ENCODE peak calls at places on chromosomes 16 and 17, in eight cellular contexts. One of them, this sample, is unnamed.

GRCh38 chr17:73605444-73605843 is 38.8 kb downstream of the SDK2 start:
- DNase-seq in fibroblast of mammary gland: no peak
- DNase-seq in activated naive CD8-positive, alpha-beta T cell treated with anti-CD3 and anti-CD28 coated beads, Interleukin-2, amount 10 ng/mL, durations not matched to agents 7 days and 5 days: no peak
- DNase-seq in AG09319: no peak
- DNase-seq in stomach: no peak
- DNase-seq in EL: no peak
- DNase-seq in neural crest cell: no peak
- DNase-seq in iPS DF 6.9: no peak
- DNase-seq in this sample: no peak

GRCh38 chr17:13417551-13417950 is 184.2 kb downstream of the HS3ST3A1 start:
- DNase-seq in fibroblast of mammary gland: no peak
- DNase-seq in activated naive CD8-positive, alpha-beta T cell treated with anti-CD3 and anti-CD28 coated beads, Interleukin-2, amount 10 ng/mL, durations not matched to agents 7 days and 5 days: no peak
- DNase-seq in AG09319: no peak
- DNase-seq in stomach: no peak
- DNase-seq in EL: no peak
- DNase-seq in neural crest cell: no peak
- DNase-seq in iPS DF 6.9: no peak
- DNase-seq in this sample: no peak

GRCh38 chr17:28347261-28347891 is 10.0 kb downstream of the POLDIP2 start:
- DNase-seq in fibroblast of mammary gland: peak
- DNase-seq in activated naive CD8-positive, alpha-beta T cell treated with anti-CD3 and anti-CD28 coated beads, Interleukin-2, amount 10 ng/mL, durations not matched to agents 7 days and 5 days: no peak
- DNase-seq in AG09319: peak
- DNase-seq in stomach: peak
- DNase-seq in EL: peak
- DNase-seq in neural crest cell: no peak
- DNase-seq in iPS DF 6.9: no peak
- DNase-seq in this sample: peak

GRCh38 chr16:65229191-65229662 is 107.4 kb upstream of the CDH11 start:
- DNase-seq in fibroblast of mammary gland: peak
- DNase-seq in activated naive CD8-positive, alpha-beta T cell treated with anti-CD3 and anti-CD28 coated beads, Interleukin-2, amount 10 ng/mL, durations not matched to agents 7 days and 5 days: no peak
- DNase-seq in AG09319: peak
- DNase-seq in stomach: no peak
- DNase-seq in EL: peak
- DNase-seq in neural crest cell: no peak
- DNase-seq in iPS DF 6.9: no peak
- DNase-seq in this sample: peak

GRCh38 chr17:75643033-75644017 is 10.1 kb downstream of the SMIM5 start:
- DNase-seq in fibroblast of mammary gland: no peak
- DNase-seq in activated naive CD8-positive, alpha-beta T cell treated with anti-CD3 and anti-CD28 coated beads, Interleukin-2, amount 10 ng/mL, durations not matched to agents 7 days and 5 days: no peak
- DNase-seq in AG09319: no peak
- DNase-seq in stomach: peak
- DNase-seq in EL: no peak
- DNase-seq in neural crest cell: no peak
- DNase-seq in iPS DF 6.9: no peak
- DNase-seq in this sample: no peak

GRCh38 chr17:13374203-13375143 is 227.3 kb downstream of the HS3ST3A1 start:
- DNase-seq in fibroblast of mammary gland: no peak
- DNase-seq in activated naive CD8-positive, alpha-beta T cell treated with anti-CD3 and anti-CD28 coated beads, Interleukin-2, amount 10 ng/mL, durations not matched to agents 7 days and 5 days: no peak
- DNase-seq in AG09319: no peak
- DNase-seq in stomach: no peak
- DNase-seq in EL: no peak
- DNase-seq in neural crest cell: no peak
- DNase-seq in iPS DF 6.9: no peak
- DNase-seq in this sample: no peak

GRCh38 chr17:68603027-68603426 is 1.9 kb upstream of the FAM20A start:
- DNase-seq in fibroblast of mammary gland: no peak
- DNase-seq in activated naive CD8-positive, alpha-beta T cell treated with anti-CD3 and anti-CD28 coated beads, Interleukin-2, amount 10 ng/mL, durations not matched to agents 7 days and 5 days: no peak
- DNase-seq in AG09319: no peak
- DNase-seq in stomach: no peak
- DNase-seq in EL: no peak
- DNase-seq in neural crest cell: no peak
- DNase-seq in iPS DF 6.9: no peak
- DNase-seq in this sample: no peak

GRCh38 chr16:57532251-57532625 is 4.1 kb downstream of the CCDC102A start:
- DNase-seq in fibroblast of mammary gland: no peak
- DNase-seq in activated naive CD8-positive, alpha-beta T cell treated with anti-CD3 and anti-CD28 coated beads, Interleukin-2, amount 10 ng/mL, durations not matched to agents 7 days and 5 days: no peak
- DNase-seq in AG09319: no peak
- DNase-seq in stomach: peak
- DNase-seq in EL: no peak
- DNase-seq in neural crest cell: no peak
- DNase-seq in iPS DF 6.9: no peak
- DNase-seq in this sample: no peak

GRCh38 chr16:85401370-85401916 is 211.7 kb upstream of the GSE1 start:
- DNase-seq in fibroblast of mammary gland: no peak
- DNase-seq in activated naive CD8-positive, alpha-beta T cell treated with anti-CD3 and anti-CD28 coated beads, Interleukin-2, amount 10 ng/mL, durations not matched to agents 7 days and 5 days: peak
- DNase-seq in AG09319: no peak
- DNase-seq in stomach: no peak
- DNase-seq in EL: no peak
- DNase-seq in neural crest cell: no peak
- DNase-seq in iPS DF 6.9: no peak
- DNase-seq in this sample: no peak

GRCh38 chr17:43427362-43428043 is 28.7 kb downstream of the ARL4D start:
- DNase-seq in fibroblast of mammary gland: no peak
- DNase-seq in activated naive CD8-positive, alpha-beta T cell treated with anti-CD3 and anti-CD28 coated beads, Interleukin-2, amount 10 ng/mL, durations not matched to agents 7 days and 5 days: no peak
- DNase-seq in AG09319: no peak
- DNase-seq in stomach: peak
- DNase-seq in EL: no peak
- DNase-seq in neural crest cell: no peak
- DNase-seq in iPS DF 6.9: no peak
- DNase-seq in this sample: no peak

GRCh38 chr16:56610609-56611111 is 2.3 kb downstream of the MT2A start:
- DNase-seq in fibroblast of mammary gland: peak
- DNase-seq in activated naive CD8-positive, alpha-beta T cell treated with anti-CD3 and anti-CD28 coated beads, Interleukin-2, amount 10 ng/mL, durations not matched to agents 7 days and 5 days: no peak
- DNase-seq in AG09319: no peak
- DNase-seq in stomach: no peak
- DNase-seq in EL: peak
- DNase-seq in neural crest cell: no peak
- DNase-seq in iPS DF 6.9: no peak
- DNase-seq in this sample: peak

GRCh38 chr17:31048780-31049179 is 46.0 kb upstream of the NF1 start:
- DNase-seq in fibroblast of mammary gland: peak
- DNase-seq in activated naive CD8-positive, alpha-beta T cell treated with anti-CD3 and anti-CD28 coated beads, Interleukin-2, amount 10 ng/mL, durations not matched to agents 7 days and 5 days: no peak
- DNase-seq in AG09319: no peak
- DNase-seq in stomach: no peak
- DNase-seq in EL: no peak
- DNase-seq in neural crest cell: no peak
- DNase-seq in iPS DF 6.9: no peak
- DNase-seq in this sample: no peak

GRCh38 chr17:67085406-67085805 is 41.1 kb downstream of the CACNG1 start:
- DNase-seq in fibroblast of mammary gland: no peak
- DNase-seq in activated naive CD8-positive, alpha-beta T cell treated with anti-CD3 and anti-CD28 coated beads, Interleukin-2, amount 10 ng/mL, durations not matched to agents 7 days and 5 days: no peak
- DNase-seq in AG09319: no peak
- DNase-seq in stomach: no peak
- DNase-seq in EL: no peak
- DNase-seq in neural crest cell: no peak
- DNase-seq in iPS DF 6.9: no peak
- DNase-seq in this sample: no peak

GRCh38 chr16:1809281-1809801 is 15.8 kb upstream of the IGFALS start:
- DNase-seq in fibroblast of mammary gland: no peak
- DNase-seq in activated naive CD8-positive, alpha-beta T cell treated with anti-CD3 and anti-CD28 coated beads, Interleukin-2, amount 10 ng/mL, durations not matched to agents 7 days and 5 days: no peak
- DNase-seq in AG09319: no peak
- DNase-seq in stomach: no peak
- DNase-seq in EL: no peak
- DNase-seq in neural crest cell: no peak
- DNase-seq in iPS DF 6.9: no peak
- DNase-seq in this sample: no peak

This sample was measured in EH.